ENCODE peak calls at places on chromosomes 11 and 22, in four cellular contexts. One of them, this sample, is unnamed.

GRCh38 chr11:3177931-3178330 is 12.8 kb upstream of the OSBPL5 start:
- ATAC-seq in right cardiac atrium: no peak
- ATAC-seq in psoas muscle: no peak
- ATAC-seq in pancreas: no peak
- ATAC-seq in this sample: no peak

GRCh38 chr22:31229402-31230140 is 17.5 kb downstream of the LIMK2 start:
- ATAC-seq in psoas muscle: peak
- ATAC-seq in pancreas: peak
- ATAC-seq in right cardiac atrium: peak
- ATAC-seq in this sample: peak

GRCh38 chr22:26619510-26619909 is 1.7 kb upstream of the CRYBB1 start:
- ATAC-seq in psoas muscle: no peak
- ATAC-seq in pancreas: no peak
- ATAC-seq in right cardiac atrium: peak
- ATAC-seq in this sample: no peak

GRCh38 chr11:36249271-36249670 is 40.0 kb downstream of the COMMD9 start:
- ATAC-seq in right cardiac atrium: no peak
- ATAC-seq in pancreas: peak
- ATAC-seq in psoas muscle: no peak
- ATAC-seq in this sample: no peak

GRCh38 chr11:309558-309855 is 1.9 kb downstream of the IFITM2 start:
- ATAC-seq in pancreas: no peak
- ATAC-seq in psoas muscle: no peak
- ATAC-seq in right cardiac atrium: no peak
- ATAC-seq in this sample: no peak

GRCh38 chr11:7869467-7869866 is 61.6 kb downstream of the OR10A6 start:
- ATAC-seq in pancreas: no peak
- ATAC-seq in right cardiac atrium: no peak
- ATAC-seq in psoas muscle: no peak
- ATAC-seq in this sample: no peak

GRCh38 chr11:22730319-22730718 is 63.9 kb downstream of the GAS2 start:
- ATAC-seq in pancreas: peak
- ATAC-seq in right cardiac atrium: no peak
- ATAC-seq in psoas muscle: no peak
- ATAC-seq in this sample: no peak

GRCh38 chr11:131483453-131483852 is 113.0 kb downstream of the NTM start:
- ATAC-seq in right cardiac atrium: no peak
- ATAC-seq in psoas muscle: no peak
- ATAC-seq in pancreas: no peak
- ATAC-seq in this sample: no peak

GRCh38 chr11:115256326-115257197 is 247.7 kb downstream of the CADM1 start:
- ATAC-seq in pancreas: no peak
- ATAC-seq in right cardiac atrium: no peak
- ATAC-seq in psoas muscle: no peak
- ATAC-seq in this sample: no peak

DNA sequence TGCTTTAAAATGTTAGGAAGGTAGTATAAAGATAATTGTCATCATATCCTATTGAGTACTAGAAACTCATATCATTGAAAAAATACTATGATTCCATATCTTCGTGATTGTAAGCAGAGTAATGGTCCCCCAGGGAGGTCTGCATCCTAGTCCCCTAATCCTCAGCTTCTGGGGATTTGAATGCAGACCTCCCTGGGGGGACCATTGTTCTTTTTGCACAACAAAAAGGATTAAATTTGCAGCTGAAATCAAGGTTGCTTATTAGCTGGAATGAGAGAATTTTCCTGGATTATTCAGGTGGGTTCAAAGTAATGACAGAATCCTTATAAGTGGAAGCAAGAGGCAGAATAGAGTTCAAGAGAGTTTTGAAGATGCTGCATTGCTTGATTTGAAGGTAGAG is 26.1 kb upstream of the MS4A6A start:
- ATAC-seq in right cardiac atrium: no peak
- ATAC-seq in pancreas: no peak
- ATAC-seq in psoas muscle: no peak
- ATAC-seq in this sample: no peak
- H3K27ac ChIP-seq in right cardiac atrium: no peak
- H3K27ac ChIP-seq in pancreas: no peak
- H3K27ac ChIP-seq in psoas muscle: no peak
- H3K27ac ChIP-seq in this sample: no peak

DNA sequence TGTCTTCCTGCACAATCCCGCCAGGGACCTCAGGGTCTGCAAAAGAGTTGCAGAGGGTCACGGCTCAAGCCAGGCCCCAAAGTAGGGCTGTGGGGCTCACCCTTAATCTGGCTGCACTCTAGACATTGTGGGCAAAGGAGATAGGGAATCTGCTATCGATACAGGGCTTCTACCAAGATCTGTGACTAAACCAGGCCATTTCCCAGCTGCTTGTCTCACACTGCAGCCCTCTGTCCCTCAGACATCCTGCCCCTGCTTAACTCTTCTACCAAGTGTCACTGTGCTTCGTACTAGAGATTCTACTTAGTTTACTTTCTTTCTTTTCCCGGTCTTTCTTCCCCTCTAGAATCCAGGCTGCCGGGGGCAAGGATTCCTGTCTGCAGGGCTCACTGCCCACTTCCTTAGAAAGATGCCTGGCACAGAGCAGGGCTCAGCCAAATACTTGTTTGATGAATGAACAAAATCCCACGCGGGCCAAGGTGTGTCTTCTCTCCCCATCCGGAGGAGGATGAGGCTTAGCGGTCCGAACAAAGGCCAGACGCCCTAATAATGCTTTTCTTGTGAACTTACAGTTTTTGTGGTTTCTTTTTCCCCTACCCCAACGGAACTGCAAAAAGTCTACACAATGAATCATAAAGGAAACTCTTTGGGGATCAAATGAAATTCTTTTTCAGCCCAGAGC is 61.3 kb upstream of the ANO1 start:
- ATAC-seq in pancreas: no peak
- ATAC-seq in psoas muscle: no peak
- ATAC-seq in right cardiac atrium: no peak
- ATAC-seq in this sample: no peak
- H3K27ac ChIP-seq in pancreas: no peak
- H3K27ac ChIP-seq in psoas muscle: no peak
- H3K27ac ChIP-seq in right cardiac atrium: no peak
- H3K27ac ChIP-seq in this sample: no peak

GRCh38 chr11:86514453-86514852 is 139.8 kb downstream of the CCDC81 start:
- ATAC-seq in right cardiac atrium: no peak
- ATAC-seq in pancreas: no peak
- ATAC-seq in psoas muscle: no peak
- ATAC-seq in this sample: no peak
- H3K27ac ChIP-seq in right cardiac atrium: no peak
- H3K27ac ChIP-seq in pancreas: no peak
- H3K27ac ChIP-seq in psoas muscle: no peak
- H3K27ac ChIP-seq in this sample: no peak

DNA sequence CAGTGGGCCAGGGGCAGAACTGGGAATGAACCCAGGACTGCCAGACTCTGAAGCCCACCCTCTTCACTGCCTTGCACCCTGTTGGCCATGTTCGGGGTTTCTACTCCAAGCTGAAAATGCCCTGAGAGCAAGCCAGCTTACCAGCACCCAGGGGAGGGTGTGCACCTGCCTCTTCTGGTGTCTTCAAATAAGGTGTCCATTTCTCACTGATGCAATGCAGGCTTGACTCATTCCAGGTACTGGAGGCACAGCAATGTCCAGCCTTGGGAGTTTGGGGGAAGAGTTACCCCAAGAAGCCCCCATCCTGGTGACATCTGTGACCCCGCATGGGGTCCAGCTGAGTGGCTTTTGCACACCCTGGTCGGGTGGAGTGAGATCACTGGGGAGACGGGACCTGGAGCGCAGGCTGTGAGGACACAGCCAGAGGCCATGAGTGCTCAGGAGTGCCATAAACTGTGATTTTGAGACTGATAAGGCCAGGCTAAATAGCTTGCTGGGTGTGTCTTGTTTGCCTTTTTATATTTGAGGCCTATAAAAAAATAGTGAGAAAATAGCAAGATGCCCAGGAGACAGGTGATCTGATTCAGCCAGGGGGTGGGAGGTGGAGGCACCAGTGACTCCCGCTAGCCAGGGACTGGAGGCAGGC is 4.6 kb upstream of the CERK start:
- ATAC-seq in pancreas: no peak
- ATAC-seq in psoas muscle: no peak
- ATAC-seq in right cardiac atrium: no peak
- ATAC-seq in this sample: no peak
- H3K27ac ChIP-seq in pancreas: no peak
- H3K27ac ChIP-seq in psoas muscle: no peak
- H3K27ac ChIP-seq in right cardiac atrium: no peak
- H3K27ac ChIP-seq in this sample: no peak

GRCh38 chr11:117734596-117734995 is 62.4 kb downstream of the DSCAML1 start:
- ATAC-seq in right cardiac atrium: no peak
- ATAC-seq in pancreas: no peak
- ATAC-seq in psoas muscle: no peak
- ATAC-seq in this sample: no peak

GRCh38 chr11:117730256-117730800 is 66.7 kb downstream of the DSCAML1 start:
- ATAC-seq in pancreas: no peak
- ATAC-seq in right cardiac atrium: no peak
- ATAC-seq in psoas muscle: no peak
- ATAC-seq in this sample: no peak

GRCh38 chr11:117735350-117735977 is 61.6 kb downstream of the DSCAML1 start:
- ATAC-seq in pancreas: no peak
- ATAC-seq in right cardiac atrium: no peak
- ATAC-seq in psoas muscle: no peak
- ATAC-seq in this sample: no peak

GRCh38 chr11:117733311-117733710 is 63.7 kb downstream of the DSCAML1 start:
- ATAC-seq in psoas muscle: no peak
- ATAC-seq in pancreas: no peak
- ATAC-seq in right cardiac atrium: no peak
- ATAC-seq in this sample: no peak

GRCh38 chr11:117731689-117732290 is 65.2 kb downstream of the DSCAML1 start:
- ATAC-seq in right cardiac atrium: no peak
- ATAC-seq in pancreas: no peak
- ATAC-seq in psoas muscle: no peak
- ATAC-seq in this sample: no peak
- H3K27ac ChIP-seq in right cardiac atrium: no peak
- H3K27ac ChIP-seq in pancreas: no peak
- H3K27ac ChIP-seq in psoas muscle: no peak
- H3K27ac ChIP-seq in this sample: no peak

GRCh38 chr22:42280836-42281235 is 10.4 kb upstream of the TCF20 start:
- ATAC-seq in psoas muscle: no peak
- ATAC-seq in right cardiac atrium: no peak
- ATAC-seq in pancreas: no peak
- ATAC-seq in this sample: no peak
- H3K27ac ChIP-seq in psoas muscle: no peak
- H3K27ac ChIP-seq in right cardiac atrium: no peak
- H3K27ac ChIP-seq in pancreas: no peak
- H3K27ac ChIP-seq in this sample: no peak

GRCh38 chr11:126466288-126467045 is 111.0 kb downstream of the ST3GAL4 start:
- ATAC-seq in psoas muscle: no peak
- ATAC-seq in pancreas: no peak
- ATAC-seq in right cardiac atrium: no peak
- ATAC-seq in this sample: no peak
- H3K27ac ChIP-seq in psoas muscle: no peak
- H3K27ac ChIP-seq in pancreas: no peak
- H3K27ac ChIP-seq in right cardiac atrium: no peak
- H3K27ac ChIP-seq in this sample: no peak

DNA sequence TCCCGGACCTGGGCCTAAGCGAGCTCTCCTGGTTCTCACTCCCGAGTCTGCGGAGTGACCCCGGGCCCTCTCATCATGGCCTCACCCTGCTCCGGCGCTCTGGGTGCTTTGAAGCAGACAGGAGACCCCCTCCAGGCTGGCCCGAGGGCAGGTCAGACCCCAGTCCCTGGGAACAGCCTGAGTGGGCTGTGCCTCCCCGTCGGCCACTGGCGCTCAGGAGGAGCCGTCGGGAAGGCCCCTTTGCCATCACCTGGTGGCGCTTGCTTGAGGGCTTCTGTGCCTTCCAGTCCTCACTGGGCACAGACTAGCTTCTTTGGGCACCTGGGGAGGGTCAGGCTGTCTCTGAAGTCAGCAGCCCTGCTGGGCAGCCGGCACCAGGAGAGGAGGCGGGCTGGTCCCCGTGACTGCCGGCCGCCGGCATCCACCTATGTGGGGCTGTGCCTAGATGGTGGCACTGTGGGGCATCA is 6.7 kb downstream of the BRSK2 start:
- ATAC-seq in pancreas: no peak
- ATAC-seq in right cardiac atrium: no peak
- ATAC-seq in psoas muscle: no peak
- ATAC-seq in this sample: no peak
- H3K27ac ChIP-seq in pancreas: no peak
- H3K27ac ChIP-seq in right cardiac atrium: no peak
- H3K27ac ChIP-seq in psoas muscle: no peak
- H3K27ac ChIP-seq in this sample: peak